ENCODE peak calls at places on chromosomes 5 and 9, in eight cellular contexts. A, S, O, P, J, Q, H and Z are unnamed samples.

GRCh38 chr5:178152491-178153444 is 917 bp downstream of the NHP2 start:
- DNase-seq in J (peak; percentile 55), Q (no peak), H (no peak), P (no peak), A (no peak), S (no peak), O (no peak), Z (no peak)

GRCh38 chr9:84207443-84208032 is 133.0 kb downstream of the SLC28A3 start:
- DNase-seq in P (no peak), Q (no peak), O (no peak), A (no peak), H (no peak), J (no peak), S (no peak), Z (no peak)

GRCh38 chr5:169944922-169945675 is 35.2 kb downstream of the INSYN2B start:
- DNase-seq in Q (no peak), O (no peak), P (no peak), H (no peak), A (no peak), J (no peak), S (no peak), Z (no peak)

GRCh38 chr9:79623799-79624721 is 52.3 kb downstream of the TLE4 start:
- DNase-seq in Q (no peak), H (no peak), P (no peak), A (no peak), S (no peak), J (no peak), O (no peak), Z (no peak)

GRCh38 chr9:88418025-88418424 is 29.8 kb downstream of the SPIN1 start:
- DNase-seq in H (no peak), A (no peak), S (no peak), Q (no peak), J (no peak), O (no peak), P (no peak), Z (no peak)

GRCh38 chr9:99748251-99748650 is 73.4 kb upstream of the NR4A3 start:
- DNase-seq in S (no peak), J (no peak), H (no peak), P (no peak), O (no peak), Q (no peak), A (no peak), Z (no peak)

GRCh38 chr5:10826971-10827370 is 65.9 kb upstream of the DAP start:
- DNase-seq in Q (no peak), H (no peak), P (no peak), A (no peak), J (no peak), O (no peak), S (no peak), Z (no peak)

GRCh38 chr5:27494845-27495244 is 456.5 kb upstream of the CDH9 start:
- DNase-seq in Q (peak; percentile 26), S (no peak), A (no peak), O (no peak), P (peak; percentile 19), J (no peak), H (no peak), Z (no peak)

GRCh38 chr9:79014929-79015699 is 556.7 kb upstream of the TLE4 start:
- DNase-seq in J (no peak), Q (no peak), P (no peak), H (no peak), S (no peak), A (no peak), O (no peak), Z (no peak)

GRCh38 chr9:93143830-93144530 is 9.9 kb upstream of the NINJ1 start:
- DNase-seq in A (peak; percentile 68), J (no peak), Q (no peak), S (peak; percentile 99), P (peak; percentile 20), O (peak; percentile 42), H (peak; percentile 84), Z (no peak)

GRCh38 chr5:82793808-82794419 is 283.3 kb downstream of the TMEM167A start:
- DNase-seq in P (peak; percentile 18), O (no peak), J (peak; percentile 26), A (peak; percentile 41), Q (no peak), H (no peak), S (peak; percentile 23), Z (no peak)

GRCh38 chr9:136326061-136326776 is 1.1 kb upstream of the GPSM1 start:
- DNase-seq in P (peak; percentile 88), H (peak; percentile 64), Q (no peak), J (no peak), O (no peak), S (peak; percentile 55), A (no peak), Z (peak; percentile 82)

GRCh38 chr9:132885691-132886357 is 7.1 kb downstream of the SPACA9 start:
- DNase-seq in O (no peak), A (no peak), P (no peak), J (no peak), H (no peak), Q (no peak), S (no peak), Z (no peak)

GRCh38 chr5:108655750-108656450 is 91.8 kb upstream of the FER start:
- DNase-seq in H (no peak), J (no peak), S (no peak), P (peak; percentile 25), O (no peak), Q (no peak), A (no peak), Z (peak; percentile 22)

GRCh38 chr5:140148508-140148907 is 22.8 kb downstream of the IGIP start:
- DNase-seq in A (no peak), H (no peak), S (no peak), J (peak; percentile 73), O (no peak), Q (no peak), P (no peak), Z (no peak)

GRCh38 chr5:4584982-4585381 is 555.1 kb upstream of the ADAMTS16 start:
- DNase-seq in J (no peak), P (peak; percentile 59), S (no peak), O (no peak), A (no peak), H (no peak), Q (peak; percentile 25), Z (no peak)

GRCh38 chr9:137049544-137050449 is 3.8 kb upstream of the NPDC1 start:
- DNase-seq in J (peak; percentile 86), Q (no peak), H (peak; percentile 80), O (peak; percentile 82), P (peak; percentile 23), S (no peak), A (peak; percentile 58), Z (no peak)

GRCh38 chr5:137695651-137696428 is 40.0 kb downstream of the KLHL3 start:
- DNase-seq in P (no peak), A (peak; percentile 2), J (no peak), S (no peak), Q (no peak), O (no peak), H (no peak), Z (no peak)

GRCh38 chr5:138792181-138792808 is 39.1 kb downstream of the CTNNA1 start:
- DNase-seq in P (no peak), O (no peak), A (no peak), J (no peak), Q (no peak), H (no peak), S (no peak), Z (no peak)

GRCh38 chr5:14440598-14441401 is 140.8 kb upstream of the OTULINL start:
- DNase-seq in P (peak; percentile 96), S (no peak), O (peak; percentile 69), H (peak; percentile 50), A (no peak), J (peak; percentile 87), Q (no peak), Z (peak; percentile 99)

GRCh38 chr5:132813599-132814440 is 718 bp downstream of the SOWAHA start:
- DNase-seq in J (peak; percentile 74), P (no peak), O (no peak), S (no peak), H (peak; percentile 83), A (peak; percentile 29), Q (no peak), Z (no peak)

GRCh38 chr9:84966876-84967830 is 297.6 kb downstream of the NTRK2 start:
- DNase-seq in S (no peak), O (peak; percentile 66), H (no peak), J (peak; percentile 77), A (no peak), Q (no peak), P (no peak), Z (no peak)

GRCh38 chr5:73282923-73283322 is 109.9 kb downstream of the TMEM174 start:
- DNase-seq in O (no peak), H (no peak), Q (no peak), S (no peak), J (no peak), P (no peak), A (no peak), Z (no peak)

GRCh38 chr5:154371687-154372086 is 74.1 kb upstream of the SAP30L start:
- DNase-seq in J (no peak), A (no peak), P (peak; percentile 83), S (no peak), O (no peak), H (no peak), Q (no peak), Z (peak; percentile 48)

GRCh38 chr9:110116543-110116885 is 91.4 kb downstream of the C9orf152 start:
- DNase-seq in S (no peak), P (peak; percentile 81), H (no peak), J (no peak), O (no peak), Q (no peak), A (no peak), Z (peak; percentile 90)

GRCh38 chr5:97112212-97112611 is 30.2 kb downstream of the LIX1 start:
- DNase-seq in A (no peak), Q (no peak), H (no peak), O (no peak), S (no peak), P (no peak), J (no peak), Z (no peak)

GRCh38 chr5:55344392-55344992 is 36.7 kb downstream of the MTREX start:
- DNase-seq in H (peak; percentile 4), O (no peak), P (peak; percentile 78), Q (no peak), J (peak; percentile 33), A (peak; percentile 62), S (peak; percentile 36), Z (no peak)

GRCh38 chr5:74919487-74919886 is 53.3 kb upstream of the FAM169A start:
- DNase-seq in H (peak; percentile 37), J (peak; percentile 61), S (peak; percentile 40), A (peak; percentile 1), Q (no peak), P (peak; percentile 73), O (no peak), Z (no peak)